ENCODE peak calls at places on chromosomes 13 and 19, in six cellular contexts. E is CD4-positive, alpha-beta memory T cell; H is tibial nerve; W is pancreas; Z is ascending aorta; I is endodermal cell. R is an unnamed sample. For H3K36me3, the result is how much of the 10 kb centered on the place peaks cover.

GRCh38 chr13:44903596-44903995 is 85.7 kb downstream of the NUFIP1 start:
- DNase-seq in E (no peak), H (peak), W (peak), Z (peak), I (no peak), R (peak)

GRCh38 chr19:35268546-35269424 is at the start of gene USF2:
- DNase-seq in E (peak), H (no peak), W (peak), Z (no peak), I (peak), R (peak)

GRCh38 chr19:58002384-58003152 is at the start of gene ZNF606:
- DNase-seq in E (peak), H (peak), W (peak), Z (peak), I (peak), R (peak)

GRCh38 chr13:99968521-99969367 is 2.8 kb downstream of the ZIC5 start:
- DNase-seq in E (no peak), H (no peak), W (no peak), Z (no peak), I (peak), R (no peak)

GRCh38 chr19:48934837-48935236 is 1.3 kb downstream of the DHDH start:
- DNase-seq in E (no peak), H (no peak), W (no peak), Z (no peak), I (peak), R (no peak)

GRCh38 chr13:29452773-29453574 is 142.5 kb downstream of the SLC7A1 start:
- DNase-seq in E (no peak), H (no peak), W (no peak), Z (no peak), I (no peak), R (no peak)

GRCh38 chr19:1258707-1259205 is 10.4 kb downstream of the MIDN start:
- DNase-seq in E (no peak), H (no peak), W (no peak), Z (no peak), I (no peak), R (no peak)

GRCh38 chr19:32498641-32499200 is 82.3 kb upstream of the PDCD5 start:
- DNase-seq in E (no peak), H (no peak), W (no peak), Z (no peak), I (no peak), R (no peak)

GRCh38 chr13:21825186-21825585 is 154.3 kb downstream of the FGF9 start:
- DNase-seq in E (no peak), H (no peak), W (no peak), Z (no peak), I (no peak), R (no peak)

GRCh38 chr13:50081899-50082425 is 66.7 kb downstream of the KCNRG start:
- DNase-seq in E (peak), H (peak), W (peak), Z (peak), I (peak), R (peak)

GRCh38 chr19:33535176-33535575 is 13.6 kb upstream of the PEPD start:
- DNase-seq in E (no peak), H (no peak), W (no peak), Z (no peak), I (no peak), R (no peak)

GRCh38 chr19:19315444-19315843 is 4.9 kb downstream of the SUGP1 start:
- DNase-seq in E (no peak), H (no peak), W (no peak), Z (no peak), I (peak), R (no peak)

GRCh38 chr13:110932588-110932987 is 17.7 kb upstream of the ANKRD10 start:
- DNase-seq in E (no peak), H (no peak), W (no peak), Z (no peak), I (no peak), R (no peak)

GRCh38 chr13:110525328-110526319 is 35.9 kb downstream of the RAB20 start:
- DNase-seq in E (no peak), H (no peak), W (no peak), Z (no peak), I (no peak), R (no peak)

GRCh38 chr19:7326105-7326877 is 22.4 kb upstream of the ARHGEF18 start:
- DNase-seq in E (no peak), H (no peak), W (no peak), Z (no peak), I (peak), R (peak)

GRCh38 chr19:43576479-43576878 is 878 bp downstream of the PINLYP start:
- DNase-seq in E (no peak), H (no peak), W (no peak), Z (no peak), I (no peak), R (no peak)

GRCh38 chr19:42132851-42133528 is 744 bp upstream of the POU2F2 start:
- DNase-seq in E (peak), H (peak), W (peak), Z (no peak), I (peak), R (no peak)

GRCh38 chr19:23440791-23441190 is 45.5 kb upstream of the ZNF91 start:
- DNase-seq in E (no peak), H (no peak), W (no peak), Z (no peak), I (peak), R (no peak)

GRCh38 chr13:96816261-96816660 is 178.0 kb downstream of the OXGR1 start:
- DNase-seq in E (no peak), H (peak), W (no peak), Z (no peak), I (no peak), R (peak)

GRCh38 chr19:32397736-32398135 is 7.8 kb upstream of the DPY19L3 start:
- DNase-seq in E (no peak), H (no peak), W (no peak), Z (no peak), I (no peak), R (peak)

GRCh38 chr13:28658539-28658795 is 463 bp upstream of the POMP start:
- DNase-seq in E (peak), H (no peak), W (no peak), Z (no peak), I (no peak), R (no peak)

GRCh38 chr19:19402656-19403372 is 2.7 kb upstream of the GATAD2A start:
- DNase-seq in E (no peak), H (no peak), W (no peak), Z (no peak), I (no peak), R (no peak)

GRCh38 chr13:106981050-106981449 is 413.1 kb upstream of the ARGLU1 start:
- DNase-seq in E (no peak), H (no peak), W (no peak), Z (no peak), I (no peak), R (no peak)

GRCh38 chr19:45413497-45413896 is 7.1 kb downstream of the POLR1G start:
- DNase-seq in E (no peak), H (no peak), W (no peak), Z (no peak), I (no peak), R (no peak)

GRCh38 chr13:21243843-21244184 is 67.4 kb downstream of the MRPL57 start:
- DNase-seq in E (no peak), H (no peak), W (no peak), Z (no peak), I (no peak), R (no peak)

GRCh38 chr19:31583148-31583547 is 233.9 kb upstream of the TSHZ3 start:
- DNase-seq in E (no peak), H (no peak), W (no peak), Z (no peak), I (peak), R (no peak)

GRCh38 chr13:112133489-112134149 is 66.7 kb downstream of the SOX1 start:
- DNase-seq in E (no peak), H (no peak), W (no peak), Z (no peak), I (peak), R (no peak)

GRCh38 chr19:41551711-41552110 is 24.3 kb upstream of the CEACAM21 start:
- DNase-seq in E (no peak), H (no peak), W (no peak), Z (no peak), I (no peak), R (no peak)

GRCh38 chr19:50308991-50309390 is 20.2 kb downstream of the KCNC3 start:
- DNase-seq in E (no peak), H (no peak), W (no peak), Z (no peak), I (peak), R (no peak)

GRCh38 chr13:98111168-98112098 is 31.5 kb upstream of the FARP1 start:
- DNase-seq in E (no peak), H (no peak), W (peak), Z (no peak), I (no peak), R (no peak)

GRCh38 chr19:16338470-16339360 is 14.1 kb downstream of the KLF2 start:
- DNase-seq in E (peak), H (no peak), W (no peak), Z (peak), I (peak), R (peak)

GRCh38 chr19:1840541-1841115 is 7.7 kb downstream of the REXO1 start:
- DNase-seq in E (no peak), H (no peak), W (peak), Z (no peak), I (no peak), R (no peak)

GRCh38 chr19:11479090-11479469 is 1.8 kb downstream of the ELAVL3 start:
- DNase-seq in E (peak), H (no peak), W (no peak), Z (no peak), I (no peak), R (no peak)

DNA sequence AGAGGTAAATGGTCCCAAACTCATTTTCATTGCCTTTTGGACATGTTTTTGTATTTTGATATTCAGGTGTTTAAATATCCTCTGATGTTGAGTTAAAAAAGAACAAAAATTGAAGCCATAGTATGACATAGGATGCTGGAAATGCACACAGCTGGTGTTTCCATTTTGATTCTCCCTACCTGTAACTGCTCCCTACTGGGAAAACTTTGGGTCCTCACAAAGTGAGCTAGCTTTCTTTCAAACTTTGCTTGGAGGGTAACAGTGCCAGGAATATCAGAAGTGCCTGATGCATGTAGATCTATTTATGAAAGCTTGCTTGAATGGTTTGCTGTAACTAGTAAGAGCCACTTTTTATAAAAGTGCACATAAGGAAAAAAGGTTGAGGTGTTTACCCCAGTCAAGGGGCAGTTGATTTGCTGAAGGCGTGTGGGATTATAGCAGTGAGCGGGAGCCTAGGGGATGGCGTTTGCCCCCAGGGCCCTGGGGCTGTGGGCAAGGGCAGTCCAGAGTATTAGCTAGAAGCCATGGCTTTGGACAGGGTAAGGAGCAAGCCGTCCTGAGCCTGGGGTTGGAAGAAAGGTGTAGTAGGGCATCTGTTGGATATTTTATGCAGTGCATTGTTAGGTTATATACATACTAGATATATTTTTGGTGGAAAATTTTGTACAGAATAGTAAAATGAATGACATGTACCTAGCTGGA is 4.3 kb downstream of the RPS9 start:
- DNase-seq in E (no peak), H (no peak), W (no peak), Z (no peak), I (no peak), R (no peak)
- H3K4me3 ChIP-seq in E (no peak), H (no peak), W (peak), Z (no peak), I (peak), R (no peak)

GRCh38 chr19:47756953-47757608 is 11.7 kb downstream of the NOP53 start:
- DNase-seq in E (no peak), H (no peak), W (peak), Z (no peak), I (no peak), R (no peak)

GRCh38 chr19:47755762-47756626 is 10.6 kb downstream of the NOP53 start:
- DNase-seq in E (no peak), H (no peak), W (no peak), Z (no peak), I (no peak), R (no peak)

GRCh38 chr19:47758433-47758784 is 13.1 kb downstream of the NOP53 start:
- DNase-seq in E (no peak), H (no peak), W (no peak), Z (no peak), I (no peak), R (no peak)

GRCh38 chr19:47756627-47756929 is 11.2 kb downstream of the NOP53 start:
- DNase-seq in E (peak), H (no peak), W (no peak), Z (no peak), I (no peak), R (no peak)

DNA sequence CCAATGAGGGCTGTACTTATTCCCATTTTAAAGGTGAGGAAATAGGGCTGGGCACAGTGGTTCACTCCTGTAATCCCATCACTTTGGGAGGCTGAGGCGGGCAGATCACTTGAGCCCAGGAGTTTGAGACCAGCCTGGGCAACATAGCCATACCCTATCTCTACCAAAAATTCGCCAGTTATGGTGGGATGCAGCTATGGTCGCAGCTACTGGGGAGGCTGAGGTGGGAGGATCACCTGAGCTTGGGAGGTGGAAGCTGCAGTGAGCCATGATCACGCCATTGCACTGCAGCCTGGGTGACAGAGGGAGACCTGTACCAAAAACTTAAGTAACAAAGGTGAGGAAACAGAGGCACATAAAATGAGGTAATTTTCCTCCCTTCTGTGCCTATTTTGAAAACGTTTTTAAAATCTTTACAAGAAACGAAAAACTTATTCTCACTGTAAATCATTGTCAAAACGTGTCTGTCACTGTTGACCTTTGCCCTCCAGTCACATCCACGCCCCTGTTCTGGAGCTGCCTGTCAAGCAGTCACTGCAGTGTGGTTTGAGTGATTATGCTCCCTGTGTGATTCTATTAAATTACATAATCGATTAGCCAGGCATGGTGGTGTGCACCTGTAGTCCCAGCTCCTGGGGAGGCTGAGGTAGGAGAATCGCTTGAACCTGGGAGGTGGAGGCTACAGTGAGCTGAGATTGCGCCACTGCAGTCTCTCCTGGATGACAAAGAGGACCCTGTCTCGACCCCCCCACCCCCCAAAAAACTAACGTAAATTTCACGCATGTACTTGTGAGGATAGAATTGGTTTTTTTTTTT is 12.5 kb downstream of the NOP53 start:
- DNase-seq in E (no peak), H (no peak), W (no peak), Z (no peak), I (no peak), R (no peak)
- H3K36me3 ChIP-seq in E (half or more), H (under half), W (under half), Z (half or more), I (under half), R (half or more)

GRCh38 chr13:104779311-104779710 is 1713.1 kb upstream of the SLC10A2 start:
- DNase-seq in E (no peak), H (no peak), W (no peak), Z (no peak), I (peak), R (peak)

GRCh38 chr13:104782741-104783140 is 1716.5 kb upstream of the SLC10A2 start:
- DNase-seq in E (no peak), H (no peak), W (no peak), Z (no peak), I (no peak), R (no peak)
- H3K27ac ChIP-seq in E (no peak), H (no peak), W (no peak), Z (no peak), I (no peak), R (no peak)

GRCh38 chr13:24270639-24271131 is 38.7 kb upstream of the C1QTNF9 start:
- DNase-seq in E (peak), H (peak), W (peak), Z (peak), I (peak), R (peak)
- H3K4me3 ChIP-seq in E (peak), H (peak), W (peak), Z (peak), I (no peak), R (peak)

GRCh38 chr19:3161453-3161852 is 17.1 kb upstream of the S1PR4 start:
- DNase-seq in E (no peak), H (no peak), W (no peak), Z (no peak), I (no peak), R (peak)

GRCh38 chr19:3163230-3163886 is 15.2 kb upstream of the S1PR4 start:
- DNase-seq in E (peak), H (no peak), W (peak), Z (no peak), I (peak), R (peak)

GRCh38 chr19:3160219-3160618 is 18.4 kb upstream of the S1PR4 start:
- DNase-seq in E (no peak), H (no peak), W (no peak), Z (no peak), I (no peak), R (no peak)

GRCh38 chr19:3163943-3164342 is 14.6 kb upstream of the S1PR4 start:
- DNase-seq in E (no peak), H (no peak), W (no peak), Z (no peak), I (no peak), R (no peak)

GRCh38 chr19:3162418-3163229 is 15.9 kb upstream of the S1PR4 start:
- DNase-seq in E (no peak), H (no peak), W (no peak), Z (no peak), I (no peak), R (no peak)
- H3K36me3 ChIP-seq in E (under half), H (under half), W (under half), Z (under half), I (under half), R (under half)

DNA sequence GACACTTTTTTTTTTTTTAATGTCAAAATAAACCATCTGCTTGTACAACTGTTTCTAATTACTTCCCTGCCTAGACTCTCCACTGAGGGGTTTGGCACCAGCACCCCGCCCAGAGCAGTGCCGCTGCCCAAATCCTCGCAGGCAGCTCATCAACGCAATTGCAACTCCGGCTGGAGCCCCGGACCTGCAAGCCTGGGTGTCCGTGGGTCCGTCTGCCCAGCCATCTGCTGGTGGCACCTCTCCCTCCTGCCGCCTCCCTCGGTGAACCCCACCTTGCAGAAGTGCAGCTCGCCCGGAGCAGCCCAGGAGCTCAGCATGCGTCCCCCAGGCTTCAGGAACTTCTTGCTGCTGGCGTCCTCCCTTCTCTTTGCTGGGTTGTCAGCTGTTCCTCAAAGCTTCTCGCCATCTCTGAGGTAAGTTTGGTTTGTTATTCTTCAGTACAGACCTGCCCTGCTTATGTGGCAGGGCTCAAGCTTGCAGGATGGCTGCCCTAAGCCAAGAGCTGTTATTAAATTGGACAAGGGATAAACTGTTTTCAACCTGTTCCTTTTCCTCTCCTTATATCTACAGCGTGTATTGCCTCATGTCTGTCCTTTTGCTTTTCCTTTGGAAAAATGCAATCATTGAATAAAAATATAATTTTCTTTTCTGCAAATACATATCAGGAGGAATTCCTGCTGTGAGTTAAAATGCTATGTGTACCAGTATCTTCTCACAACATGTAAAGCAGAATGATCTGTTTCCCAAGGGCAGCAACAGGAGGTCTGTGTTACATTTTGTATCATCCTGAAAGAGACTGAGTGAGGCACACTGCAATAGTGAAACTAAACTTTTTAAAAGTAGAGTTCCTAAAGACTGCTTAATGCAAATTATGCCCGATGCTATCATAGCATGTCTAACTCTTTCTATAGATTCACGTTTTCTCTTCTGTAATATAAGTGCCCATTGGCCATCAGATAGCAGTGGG is at the start of gene ITGBL1:
- DNase-seq in E (no peak), H (no peak), W (peak), Z (no peak), I (peak), R (no peak)
- H3K27ac ChIP-seq in E (no peak), H (peak), W (no peak), Z (peak), I (no peak), R (peak)

GRCh38 chr13:27182844-27183497 is 11.4 kb upstream of the USP12 start:
- DNase-seq in E (no peak), H (no peak), W (peak), Z (peak), I (no peak), R (peak)
- H3K4me3 ChIP-seq in E (no peak), H (no peak), W (no peak), Z (peak), I (no peak), R (peak)

GRCh38 chr13:32657309-32657708 is 71.1 kb downstream of the PDS5B start:
- DNase-seq in E (no peak), H (no peak), W (no peak), Z (no peak), I (no peak), R (no peak)

GRCh38 chr13:32663660-32664059 is 77.4 kb downstream of the PDS5B start:
- DNase-seq in E (no peak), H (no peak), W (no peak), Z (no peak), I (no peak), R (no peak)

GRCh38 chr13:32659736-32660135 is 73.5 kb downstream of the PDS5B start:
- DNase-seq in E (no peak), H (no peak), W (no peak), Z (no peak), I (no peak), R (no peak)

GRCh38 chr13:32660227-32660626 is 74.0 kb downstream of the PDS5B start:
- DNase-seq in E (no peak), H (no peak), W (no peak), Z (no peak), I (no peak), R (no peak)
- H3K36me3 ChIP-seq in E (under half), H (under half), W (under half), Z (under half), I (under half), R (under half)

R was measured in brain microvascular endothelial cell.